ENCODE peak calls at places on chromosomes 16 and 17, in seven cellular contexts. L, V, I, H, Q, U and S are unnamed samples.

GRCh38 chr16:70570967-70571570 is 47.5 kb downstream of the SF3B3 start:
- DNase-seq in L (no peak), U (no peak), I (no peak), Q (no peak), H (no peak), V (no peak), S (no peak)

GRCh38 chr17:29376667-29377268 is 13.4 kb upstream of the TAOK1 start:
- DNase-seq in V (no peak), Q (no peak), I (no peak), H (peak), U (peak), L (no peak), S (no peak)

GRCh38 chr17:19461139-19461538 is 50.1 kb downstream of the RNF112 start:
- DNase-seq in Q (no peak), H (no peak), U (no peak), L (no peak), V (no peak), I (no peak), S (no peak)

GRCh38 chr16:48687421-48688038 is 77.5 kb upstream of the N4BP1 start:
- DNase-seq in H (peak), L (peak), I (peak), V (no peak), Q (peak), U (peak), S (peak)

GRCh38 chr17:81285179-81285878 is 9.8 kb downstream of the SLC38A10 start:
- DNase-seq in I (no peak), V (no peak), H (no peak), U (no peak), Q (no peak), L (peak), S (peak)

GRCh38 chr17:62869885-62870580 is 61.9 kb upstream of the MARCHF10 start:
- DNase-seq in H (no peak), Q (no peak), L (no peak), V (no peak), I (no peak), U (peak), S (no peak)

GRCh38 chr17:76547183-76547641 is 7.4 kb downstream of the PRCD start:
- DNase-seq in Q (peak), U (peak), L (peak), H (peak), V (no peak), I (no peak), S (no peak)

GRCh38 chr16:11411059-11411550 is 65.8 kb downstream of the RMI2 start:
- DNase-seq in V (no peak), I (no peak), H (no peak), U (no peak), L (no peak), Q (no peak), S (no peak)

GRCh38 chr17:17575360-17576251 is 15.9 kb downstream of the PEMT start:
- DNase-seq in H (no peak), I (no peak), V (no peak), Q (no peak), L (no peak), U (no peak), S (no peak)